ENCODE peak calls at places on chromosomes 12 and 14, in ten cellular contexts. V is GM04503; D is D341Med; N is RPMI8226; P is AG08396; L is activated gamma-delta T cell treated with anti-CD3 and anti-CD28 coated beads, Interleukin-2, amount 50 U/mL, for 16 hours; O is HS-5; F is nucleus accumbens; Q is AG04449; B is brain microvascular endothelial cell. X is an unnamed sample.

GRCh38 chr12:4441355-4442330 is 4.0 kb downstream of the FGF6 start:
- DNase-seq in V (no peak), D (no peak), N (no peak), P (no peak), L (no peak), O (no peak), F (no peak), Q (no peak), B (peak; percentile 46), X (no peak)

GRCh38 chr12:121803861-121804416 is at the start of gene SETD1B:
- DNase-seq in V (no peak), D (peak; percentile 66), N (peak; percentile 75), P (no peak), L (no peak), O (no peak), F (no peak), Q (no peak), B (no peak), X (peak; percentile 72)

GRCh38 chr14:56324831-56325230 is 206.6 kb downstream of the PELI2 start:
- DNase-seq in V (peak; percentile 38), D (no peak), N (no peak), P (no peak), L (no peak), O (no peak), F (no peak), Q (no peak), B (no peak), X (no peak)

GRCh38 chr12:20268121-20268732 is 100.1 kb upstream of the PDE3A start:
- DNase-seq in V (no peak), D (no peak), N (no peak), P (no peak), L (no peak), O (no peak), F (no peak), Q (no peak), B (peak; percentile 31), X (no peak)

GRCh38 chr14:31530136-31530535 is 31.1 kb upstream of the NUBPL start:
- DNase-seq in V (no peak), D (no peak), N (no peak), P (peak; percentile 28), L (no peak), O (no peak), F (no peak), Q (no peak), B (no peak), X (no peak)

GRCh38 chr12:94230357-94230905 is 82.1 kb downstream of the PLXNC1 start:
- DNase-seq in V (no peak), D (no peak), N (no peak), P (no peak), L (no peak), O (no peak), F (no peak), Q (no peak), B (no peak), X (no peak)

GRCh38 chr12:118326971-118327370 is 45.7 kb downstream of the TAOK3 start:
- DNase-seq in V (no peak), D (no peak), N (no peak), P (no peak), L (no peak), O (no peak), F (no peak), Q (no peak), B (no peak), X (no peak)

GRCh38 chr14:32417956-32418552 is 89.0 kb downstream of the AKAP6 start:
- DNase-seq in V (peak; percentile 30), D (no peak), N (no peak), P (no peak), L (no peak), O (peak; percentile 49), F (no peak), Q (no peak), B (peak; percentile 69), X (no peak)

GRCh38 chr14:94584591-94585280 is 3.5 kb downstream of the SERPINA5 start:
- DNase-seq in V (no peak), D (no peak), N (no peak), P (no peak), L (no peak), O (no peak), F (no peak), Q (no peak), B (no peak), X (no peak)

GRCh38 chr12:128258866-128259555 is 8.0 kb upstream of the TMEM132C start:
- DNase-seq in V (no peak), D (no peak), N (no peak), P (no peak), L (no peak), O (no peak), F (no peak), Q (no peak), B (no peak), X (no peak)

GRCh38 chr14:74979442-74980397 is 23.0 kb upstream of the EIF2B2 start:
- DNase-seq in V (no peak), D (peak; percentile 58), N (no peak), P (peak; percentile 6), L (no peak), O (no peak), F (no peak), Q (no peak), B (no peak), X (no peak)

GRCh38 chr12:57166971-57167371 is 19.6 kb upstream of the LRP1-AS start:
- DNase-seq in V (no peak), D (no peak), N (peak; percentile 68), P (peak; percentile 74), L (no peak), O (peak; percentile 36), F (no peak), Q (no peak), B (peak; percentile 68), X (no peak)

GRCh38 chr12:132710062-132710421 is 600 bp upstream of the PGAM5 start:
- DNase-seq in V (no peak), D (no peak), N (no peak), P (no peak), L (no peak), O (no peak), F (no peak), Q (no peak), B (no peak), X (no peak)

GRCh38 chr14:76644875-76645518 is 116.3 kb upstream of the VASH1 start:
- DNase-seq in V (no peak), D (peak; percentile 85), N (peak; percentile 25), P (peak; percentile 44), L (no peak), O (no peak), F (peak; percentile 7), Q (no peak), B (peak; percentile 18), X (peak; percentile 4)

GRCh38 chr12:122868471-122869177 is 27.3 kb downstream of the VPS37B start:
- DNase-seq in V (no peak), D (no peak), N (no peak), P (no peak), L (no peak), O (no peak), F (no peak), Q (no peak), B (no peak), X (no peak)

X was measured in hypothalamus.